ENCODE peak calls at places on chromosomes 7 and 10, in five cellular contexts. Z is astrocyte of the cerebellum, H is foreskin keratinocyte, X is NB4, T is HTR-8/SVneo. Q is an unnamed sample.

GRCh38 chr7:96303105-96303685 is 18.7 kb downstream of the SLC25A13 start:
- DNase-seq in H (no peak), X (no peak), T (no peak), Z (no peak), Q (no peak)

GRCh38 chr7:81482600-81483186 is 287.2 kb downstream of the HGF start:
- DNase-seq in T (peak), X (peak), H (no peak), Z (peak), Q (peak)

GRCh38 chr7:15602236-15602635 is 40.4 kb upstream of the AGMO start:
- DNase-seq in Z (no peak), T (no peak), H (peak), X (no peak), Q (peak)

GRCh38 chr7:95526128-95526738 is 40.5 kb downstream of the ASB4 start:
- DNase-seq in H (no peak), T (no peak), Z (no peak), X (no peak), Q (no peak)

GRCh38 chr7:98227939-98228338 is 16.7 kb downstream of the BHLHA15 start:
- DNase-seq in T (no peak), H (no peak), Z (no peak), X (no peak), Q (no peak)

GRCh38 chr7:17144313-17144712 is 154.1 kb upstream of the AHR start:
- DNase-seq in H (peak), T (peak), Z (no peak), X (peak), Q (no peak)

GRCh38 chr10:92419740-92420553 is 129.0 kb downstream of the MARCHF5 start:
- DNase-seq in Z (no peak), H (peak), T (no peak), X (no peak), Q (peak)

GRCh38 chr7:10889266-10889898 is 84.3 kb upstream of the PHF14 start:
- DNase-seq in T (peak), H (peak), Z (peak), X (peak), Q (peak)

GRCh38 chr10:35568483-35569015 is 36.6 kb upstream of the GJD4 start:
- DNase-seq in H (no peak), Z (no peak), X (no peak), T (no peak), Q (no peak)

GRCh38 chr10:85430991-85431390 is 935.6 kb downstream of the GRID1 start:
- DNase-seq in Z (no peak), T (no peak), H (peak), X (no peak), Q (no peak)

GRCh38 chr7:43784030-43785001 is 25.8 kb downstream of the BLVRA start:
- DNase-seq in X (peak), Z (no peak), H (no peak), T (no peak), Q (peak)

GRCh38 chr10:131682271-131682962 is 218.4 kb upstream of the PPP2R2D start:
- DNase-seq in H (no peak), T (no peak), Z (no peak), X (no peak), Q (no peak)

GRCh38 chr10:119357389-119358139 is 150.2 kb downstream of the GRK5 start:
- DNase-seq in T (no peak), X (no peak), H (no peak), Z (no peak), Q (no peak)

GRCh38 chr7:45575501-45576248 is 1.5 kb downstream of the ADCY1 start:
- DNase-seq in T (no peak), H (no peak), X (no peak), Z (no peak), Q (no peak)

GRCh38 chr7:16494551-16494950 is 29.0 kb upstream of the SOSTDC1 start:
- DNase-seq in X (no peak), H (peak), T (no peak), Z (no peak), Q (no peak)